ENCODE peak calls at places on chromosomes 4 and X, in four cellular contexts. B, S, P and D are unnamed samples.

GRCh38 chrX:46710927-46711623 is 47.8 kb downstream of the SLC9A7 start:
- DNase-seq in B (no peak), S (no peak), P (no peak), D (no peak)

GRCh38 chr4:43457866-43458265 is 565.4 kb downstream of the GRXCR1 start:
- DNase-seq in B (no peak), S (no peak), P (no peak), D (no peak)

GRCh38 chrX:7330971-7331746 is 183.2 kb upstream of the PUDP start:
- DNase-seq in B (peak; percentile 55), S (no peak), P (peak; percentile 65), D (peak; percentile 56)

GRCh38 chrX:110389570-110389969 is 30.9 kb downstream of the RTL9 start:
- DNase-seq in B (no peak), S (no peak), P (no peak), D (no peak)

GRCh38 chr4:15765306-15765705 is 12.8 kb upstream of the CD38 start:
- DNase-seq in B (no peak), S (no peak), P (no peak), D (no peak)

GRCh38 chrX:1610166-1610565 is 4.7 kb upstream of the ASMT start:
- DNase-seq in B (no peak), S (no peak), P (no peak), D (no peak)

GRCh38 chrX:104343408-104344129 is 88.8 kb upstream of the ESX1 start:
- DNase-seq in B (peak; percentile 86), S (no peak), P (peak; percentile 85), D (peak; percentile 88)

GRCh38 chr4:41124916-41125548 is 89.3 kb downstream of the APBB2 start:
- DNase-seq in B (no peak), S (no peak), P (no peak), D (no peak)

GRCh38 chr4:26161030-26161824 is 159.6 kb upstream of the RBPJ start:
- DNase-seq in B (no peak), S (no peak), P (no peak), D (no peak)

GRCh38 chr4:107519057-107519456 is 201.0 kb downstream of the PAPSS1 start:
- DNase-seq in B (peak; percentile 52), S (no peak), P (peak; percentile 53), D (peak; percentile 34)

GRCh38 chr4:27714073-27714472 is 853.4 kb downstream of the STIM2 start:
- DNase-seq in B (no peak), S (no peak), P (no peak), D (no peak)

GRCh38 chrX:29690061-29690460 is 525.3 kb upstream of the MAGEB2 start:
- DNase-seq in B (peak; percentile 78), S (no peak), P (peak; percentile 72), D (peak; percentile 58)

GRCh38 chr4:166924456-166924855 is 309.8 kb downstream of the SPOCK3 start:
- DNase-seq in B (no peak), S (no peak), P (no peak), D (no peak)

GRCh38 chrX:17549005-17549685 is 174.1 kb downstream of the NHS start:
- DNase-seq in B (no peak), S (no peak), P (no peak), D (no peak)

GRCh38 chr4:166991162-166991561 is 243.1 kb downstream of the SPOCK3 start:
- DNase-seq in B (peak; percentile 4), S (no peak), P (peak; percentile 4), D (no peak)

GRCh38 chrX:136251042-136251991 is at the start of gene MAP7D3:
- DNase-seq in B (peak; percentile 56), S (no peak), P (peak; percentile 46), D (peak; percentile 45)

GRCh38 chrX:87338510-87338909 is 179.1 kb upstream of the KLHL4 start:
- DNase-seq in B (peak; percentile 54), S (no peak), P (peak; percentile 53), D (peak; percentile 52)

GRCh38 chrX:68827256-68827655 is 1.6 kb upstream of the EFNB1 start:
- DNase-seq in B (no peak), S (no peak), P (no peak), D (no peak)

GRCh38 chr4:123244233-123244632 is 152.4 kb upstream of the SPRY1 start:
- DNase-seq in B (peak; percentile 41), S (no peak), P (peak; percentile 46), D (peak; percentile 55)

GRCh38 chrX:317424-318067 is 1.1 kb downstream of the GTPBP6 start:
- DNase-seq in B (no peak), S (peak; percentile 21), P (no peak), D (no peak)
- H3K4me3 ChIP-seq in B (peak overlapping the region; percentile 12), S (peak overlapping the region; percentile 70), P (peak overlapping the region; percentile 80), D (peak overlapping the region; percentile 67)

GRCh38 chrX:44872319-44872816 is 620 bp upstream of the KDM6A start:
- DNase-seq in B (peak; percentile 25), S (no peak), P (peak; percentile 17), D (peak; percentile 18)
- TF ChIP-seq CTCF in B (no peak), S (no peak), P (no peak), D (no peak)

GRCh38 chr4:189092596-189092995 is 848.1 kb upstream of the FRG1 start:
- DNase-seq in B (no peak), S (no peak), P (peak; percentile 6), D (peak; percentile 50)
- H3K4me3 ChIP-seq in B (no peak overlapping the region), S (no peak overlapping the region), P (no peak overlapping the region), D (peak overlapping the region; percentile 10)

DNA sequence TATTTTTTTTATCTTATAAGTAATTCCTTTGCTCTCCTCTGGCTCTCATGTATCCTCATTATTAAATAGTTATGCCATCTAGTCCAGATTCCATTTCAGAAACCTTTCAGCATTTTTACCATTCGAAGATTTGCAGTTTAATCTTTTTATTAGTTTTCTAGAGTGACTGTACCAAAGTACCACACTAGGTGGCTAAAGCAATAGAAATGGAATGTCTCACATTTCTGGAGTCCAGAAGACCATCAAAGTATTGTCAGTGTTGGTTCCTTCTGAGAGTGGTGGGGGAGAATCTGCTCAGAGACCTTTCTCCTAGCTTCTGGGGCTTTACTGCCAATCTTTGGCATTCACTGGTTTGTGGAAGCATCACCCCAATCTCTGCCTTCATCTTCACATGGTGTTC is 3.7 kb upstream of the PNMA3 start:
- DNase-seq in B (no peak), S (no peak), P (no peak), D (no peak)
- TF ChIP-seq CTCF in B (no peak), S (no peak), P (no peak), D (no peak)

GRCh38 chr4:139633661-139634060 is 32.0 kb upstream of the MGST2 start:
- DNase-seq in B (peak; percentile 57), S (no peak), P (peak; percentile 51), D (peak; percentile 55)

GRCh38 chr4:139630991-139631390 is 34.6 kb upstream of the MGST2 start:
- DNase-seq in B (no peak), S (no peak), P (no peak), D (no peak)

GRCh38 chr4:139629761-139630160 is 35.9 kb upstream of the MGST2 start:
- DNase-seq in B (no peak), S (no peak), P (no peak), D (no peak)

GRCh38 chr4:139635966-139636365 is 29.7 kb upstream of the MGST2 start:
- DNase-seq in B (no peak), S (no peak), P (no peak), D (no peak)

DNA sequence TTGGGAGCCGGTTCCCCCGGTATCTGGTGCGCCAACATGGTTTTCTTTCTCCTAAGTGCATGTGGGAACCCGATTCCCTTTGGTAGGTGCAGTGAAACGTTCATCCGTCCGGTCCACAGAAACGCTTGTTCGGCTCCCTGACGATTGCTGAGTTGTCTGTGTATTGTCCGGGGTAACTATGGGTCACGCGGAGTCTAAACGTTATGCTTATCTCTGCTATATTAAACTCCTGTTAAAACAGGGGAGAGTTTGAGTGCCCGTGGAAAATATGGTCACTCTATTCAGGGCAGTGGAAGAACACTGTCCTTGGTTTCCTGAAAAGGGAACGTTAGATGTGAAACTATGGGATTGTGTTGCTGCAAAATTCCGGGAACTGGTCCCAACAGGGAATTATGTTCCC is 32.4 kb upstream of the MGST2 start:
- DNase-seq in B (no peak), S (no peak), P (no peak), D (peak; percentile 15)
- H3K4me3 ChIP-seq in B (no peak overlapping the region), S (no peak overlapping the region), P (no peak overlapping the region), D (peak overlapping the region; percentile 22)

GRCh38 chr4:18081708-18082107 is 60.2 kb upstream of the LCORL start:
- DNase-seq in B (no peak), S (no peak), P (no peak), D (no peak)

GRCh38 chr4:18077808-18078207 is 56.3 kb upstream of the LCORL start:
- DNase-seq in B (no peak), S (no peak), P (no peak), D (no peak)

GRCh38 chr4:18071894-18072293 is 50.3 kb upstream of the LCORL start:
- DNase-seq in B (no peak), S (no peak), P (no peak), D (no peak)

DNA sequence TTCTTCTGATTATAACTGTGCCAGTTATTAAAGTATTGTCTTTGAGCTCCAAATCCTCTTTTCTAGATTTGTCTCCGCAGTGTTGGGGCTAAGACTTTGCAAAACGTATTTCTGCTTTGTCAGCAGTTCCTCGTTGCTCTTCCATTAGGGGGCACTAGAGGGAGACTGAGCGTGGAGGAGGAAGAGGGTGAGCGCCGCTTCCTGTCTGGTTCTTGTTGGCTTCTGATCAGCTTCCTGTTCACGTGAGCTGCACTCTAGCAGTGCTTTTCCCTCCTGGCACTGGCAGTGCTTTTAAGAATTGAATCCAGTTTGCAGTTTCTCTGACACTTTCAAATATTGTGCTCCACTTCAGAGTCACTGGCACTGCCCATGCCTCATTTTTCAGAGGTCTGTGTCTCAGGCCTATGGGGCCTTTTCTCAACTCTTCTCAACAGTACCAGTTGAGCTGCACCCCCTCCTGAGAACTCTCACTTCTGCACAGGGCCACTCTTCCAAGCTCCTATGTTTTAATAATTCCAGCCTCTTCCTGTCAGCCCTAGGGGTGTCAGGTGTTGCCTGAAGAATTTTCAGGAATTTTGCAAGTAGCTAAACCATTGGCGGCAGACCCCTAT is 54.4 kb upstream of the LCORL start:
- DNase-seq in B (no peak), S (no peak), P (peak; percentile 0), D (no peak)
- TF ChIP-seq CTCF in B (no peak), S (no peak), P (peak; percentile 11), D (peak; percentile 35)

DNA sequence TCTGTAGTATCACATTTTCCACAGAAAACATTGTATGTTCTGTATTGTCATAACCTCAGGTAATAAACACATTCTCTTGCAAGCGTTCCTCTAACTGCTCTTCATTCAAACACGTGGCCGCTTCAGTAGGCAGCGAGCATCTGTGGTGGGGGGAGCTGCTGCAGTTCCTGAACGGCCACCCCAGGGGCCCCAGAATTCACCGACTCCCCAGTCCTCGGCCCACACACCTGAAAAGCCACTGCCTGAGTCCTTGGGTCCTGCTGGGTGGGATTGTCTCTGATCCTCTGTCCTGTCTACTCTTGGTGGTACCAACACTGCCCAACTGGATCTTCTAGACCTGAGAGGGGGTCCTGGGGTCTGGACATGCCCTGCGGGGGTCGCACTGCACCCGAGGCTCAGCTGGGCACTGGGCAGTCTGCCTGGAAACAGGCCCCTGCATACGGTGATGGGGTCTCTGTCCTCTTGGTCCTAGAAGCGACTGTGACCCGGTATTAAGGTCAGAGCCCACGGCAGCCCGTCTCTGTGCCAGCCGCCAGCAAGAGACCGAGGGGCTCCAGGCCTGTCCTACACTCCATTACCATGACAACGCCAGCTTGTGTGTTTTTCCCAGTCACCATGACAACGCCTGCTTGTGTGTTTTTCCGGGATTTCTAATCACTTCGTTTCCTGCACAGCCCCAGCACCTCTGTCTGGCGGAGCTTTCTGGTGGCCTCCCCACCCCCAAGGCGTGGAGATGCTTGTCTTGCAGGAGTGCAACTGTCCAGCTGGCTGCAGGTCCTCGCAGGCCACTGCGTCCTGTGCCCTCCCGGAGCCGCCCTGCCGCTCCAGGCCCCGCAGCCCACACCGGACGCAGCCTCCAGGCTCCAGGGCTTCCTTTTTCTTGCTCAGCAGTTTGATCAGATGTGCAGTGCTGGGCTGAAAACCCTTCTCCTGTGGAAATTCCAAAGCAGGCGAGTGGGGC is 16.0 kb downstream of the CTBP1 start:
- DNase-seq in B (peak; percentile 88), S (no peak), P (peak; percentile 82), D (peak; percentile 42)
- H3K4me3 ChIP-seq in B (no peak overlapping the region), S (no peak overlapping the region), P (no peak overlapping the region), D (no peak overlapping the region)

GRCh38 chrX:19991350-19991718 is 473 bp upstream of the BCLAF3 start:
- DNase-seq in B (no peak), S (no peak), P (no peak), D (no peak)
- TF ChIP-seq CTCF in B (no peak), S (no peak), P (no peak), D (no peak)